ENCODE peak calls at places on chromosome X, in seven cellular contexts. Y is IMR-90, Q is H1, E is H9, B is mesendoderm, A is mesenchymal stem cell, R is trophoblast cell. G is an unnamed sample.

GRCh38 chrX:83529950-83530349 is 21.9 kb downstream of the POU3F4 start:
- DNase-seq in Y (no peak), Q (no peak), E (no peak), B (no peak), A (no peak), R (no peak), G (no peak)

GRCh38 chrX:24760601-24761000 is 66.9 kb downstream of the POLA1 start:
- DNase-seq in Y (peak), Q (no peak), E (no peak), B (peak), A (peak), R (no peak), G (no peak)

GRCh38 chrX:71543316-71543715 is 10.4 kb downstream of the OGT start:
- DNase-seq in Y (peak), Q (no peak), E (no peak), B (no peak), A (peak), R (peak), G (no peak)

GRCh38 chrX:101595739-101596419 is 21.9 kb downstream of the ARMCX6 start:
- DNase-seq in Y (peak), Q (no peak), E (peak), B (peak), A (peak), R (peak), G (peak)

GRCh38 chrX:40168183-40169015 is 70.6 kb upstream of the BCOR start:
- DNase-seq in Y (no peak), Q (peak), E (peak), B (peak), A (no peak), R (no peak), G (no peak)

GRCh38 chrX:40154229-40154852 is 56.6 kb upstream of the BCOR start:
- DNase-seq in Y (no peak), Q (peak), E (peak), B (peak), A (peak), R (no peak), G (no peak)

GRCh38 chrX:129540725-129541184 is 696 bp downstream of the OCRL start:
- DNase-seq in Y (no peak), Q (peak), E (peak), B (peak), A (no peak), R (no peak), G (no peak)

GRCh38 chrX:135973025-135973547 is 702 bp downstream of the MMGT1 start:
- DNase-seq in Y (peak), Q (no peak), E (no peak), B (no peak), A (peak), R (no peak), G (no peak)

GRCh38 chrX:71302461-71303213 is 1.1 kb downstream of the ITGB1BP2 start:
- DNase-seq in Y (peak), Q (no peak), E (no peak), B (no peak), A (no peak), R (no peak), G (no peak)

GRCh38 chrX:33970028-33970932 is 161.8 kb downstream of the FAM47A start:
- DNase-seq in Y (no peak), Q (no peak), E (no peak), B (no peak), A (no peak), R (no peak), G (no peak)

GRCh38 chrX:137747231-137747630 is 181.3 kb downstream of the ZIC3 start:
- DNase-seq in Y (no peak), Q (no peak), E (peak), B (peak), A (no peak), R (no peak), G (no peak)

GRCh38 chrX:115333446-115333845 is 43.9 kb downstream of the LUZP4 start:
- DNase-seq in Y (peak), Q (no peak), E (no peak), B (no peak), A (peak), R (no peak), G (no peak)

GRCh38 chrX:115339441-115340025 is 50.0 kb downstream of the LUZP4 start:
- DNase-seq in Y (peak), Q (no peak), E (no peak), B (no peak), A (peak), R (peak), G (no peak)

GRCh38 chrX:115341421-115341820 is 51.9 kb downstream of the LUZP4 start:
- DNase-seq in Y (no peak), Q (no peak), E (no peak), B (no peak), A (no peak), R (no peak), G (no peak)

GRCh38 chrX:115332832-115333231 is 43.3 kb downstream of the LUZP4 start:
- DNase-seq in Y (no peak), Q (no peak), E (no peak), B (no peak), A (peak), R (no peak), G (no peak)

DNA sequence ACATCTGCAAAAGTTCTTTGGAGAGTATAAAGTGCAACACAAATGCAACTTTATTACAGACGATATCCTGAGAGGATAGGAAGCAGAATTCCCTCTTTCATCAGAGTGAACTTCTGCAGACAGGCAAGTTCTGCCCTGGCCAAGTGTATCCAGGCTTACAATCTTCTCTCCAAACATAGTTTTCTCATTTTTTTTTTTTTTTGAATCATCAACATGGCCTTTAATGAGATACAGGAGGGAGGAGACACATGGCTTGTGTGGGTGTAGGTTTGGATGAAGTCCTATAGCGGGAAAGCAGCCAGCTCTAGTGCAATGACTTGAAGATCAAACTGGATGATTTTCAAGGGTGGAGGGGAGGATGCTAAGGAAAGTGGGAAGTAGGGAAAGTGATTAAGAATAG is 48.2 kb downstream of the LUZP4 start:
- DNase-seq in Y (peak), Q (no peak), E (no peak), B (no peak), A (no peak), R (no peak), G (no peak)
- H2BK5ac ChIP-seq in Y (no peak), Q (no peak), E (no peak), B (no peak), A (no peak), R (no peak), G (no peak)

DNA sequence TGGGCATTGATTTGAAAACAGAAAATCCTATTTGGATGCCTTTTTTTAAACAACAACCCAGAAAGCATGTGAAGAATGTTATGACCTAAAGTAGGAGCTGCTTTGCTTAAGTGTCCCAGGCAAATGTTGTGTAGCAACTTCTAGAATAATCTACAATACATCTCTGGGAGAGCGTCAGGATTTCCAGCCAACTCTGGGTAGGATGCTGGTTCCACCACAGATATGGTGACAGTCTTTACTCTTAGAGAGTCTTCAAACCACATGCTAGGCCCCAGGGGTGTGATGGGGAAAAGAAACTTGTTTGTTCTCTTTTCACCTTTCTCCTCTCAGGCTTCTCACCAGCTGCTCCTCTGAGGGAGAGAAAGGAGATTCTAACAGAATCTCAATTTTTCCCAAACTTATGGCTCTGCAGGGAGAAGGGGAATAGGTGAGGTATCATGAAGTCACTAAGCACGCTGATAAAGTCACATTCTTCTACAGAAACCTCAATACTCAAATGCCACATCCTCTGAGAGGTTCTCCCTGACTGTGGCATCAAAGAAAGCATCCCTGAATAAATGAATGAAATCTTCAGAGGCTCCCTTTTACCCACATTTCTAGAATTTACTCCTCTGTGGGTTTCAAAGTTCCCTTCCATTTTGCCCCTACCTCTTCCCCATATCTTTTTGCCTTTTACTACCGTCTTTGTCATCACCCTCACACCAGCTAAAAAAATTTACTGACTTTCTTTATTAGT is 171.6 kb upstream of the RAI2 start:
- DNase-seq in Y (no peak), Q (no peak), E (no peak), B (no peak), A (no peak), R (peak), G (no peak)
- H2BK5ac ChIP-seq in Y (no peak), Q (no peak), E (no peak), B (no peak), A (no peak), R (no peak), G (no peak)

DNA sequence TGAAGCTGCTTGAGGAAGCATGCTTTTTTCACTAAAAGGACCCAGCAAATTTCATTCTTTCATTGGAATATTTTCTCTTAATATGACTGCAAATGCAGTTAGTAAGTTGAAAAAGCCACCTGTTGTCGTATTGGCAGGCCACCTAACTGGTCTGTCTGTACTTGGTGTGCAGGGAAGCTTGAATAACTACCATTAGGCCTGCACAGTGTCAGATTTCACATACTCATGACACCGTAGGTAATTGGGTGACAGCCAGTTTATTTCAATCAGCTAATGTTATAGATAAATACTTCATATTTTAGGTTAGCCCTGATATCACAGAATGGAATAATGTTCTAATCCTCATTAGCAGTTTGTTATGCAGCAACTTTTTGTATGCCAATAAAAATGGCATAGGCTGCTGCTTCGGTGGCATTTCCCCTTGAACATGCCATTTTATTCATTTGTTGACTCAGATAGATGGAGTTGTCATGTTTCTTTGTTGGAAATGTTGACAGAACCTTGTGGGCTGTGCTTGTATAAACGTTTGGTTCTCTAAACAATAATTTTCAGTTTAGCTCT is 173.7 kb downstream of the RPA4 start:
- DNase-seq in Y (no peak), Q (no peak), E (no peak), B (no peak), A (no peak), R (no peak), G (no peak)
- H2BK5ac ChIP-seq in Y (no peak), Q (no peak), E (no peak), B (no peak), A (no peak), R (no peak), G (no peak)

GRCh38 chrX:17788439-17788838 is 51.1 kb downstream of the SCML1 start:
- DNase-seq in Y (peak), Q (peak), E (peak), B (peak), A (peak), R (no peak), G (peak)
- H2BK5ac ChIP-seq in Y (no peak), Q (no peak), E (no peak), B (no peak), A (no peak), R (no peak), G (no peak)

GRCh38 chrX:42944381-42944998 is 166.5 kb upstream of the PPP1R2C start:
- DNase-seq in Y (no peak), Q (no peak), E (no peak), B (peak), A (no peak), R (no peak), G (no peak)

GRCh38 chrX:42948723-42949122 is 170.8 kb upstream of the PPP1R2C start:
- DNase-seq in Y (no peak), Q (no peak), E (no peak), B (peak), A (no peak), R (no peak), G (no peak)

GRCh38 chrX:42941671-42942070 is 163.7 kb upstream of the PPP1R2C start:
- DNase-seq in Y (no peak), Q (no peak), E (no peak), B (no peak), A (no peak), R (no peak), G (no peak)

GRCh38 chrX:42946544-42947223 is 168.7 kb upstream of the PPP1R2C start:
- DNase-seq in Y (no peak), Q (no peak), E (no peak), B (no peak), A (no peak), R (no peak), G (no peak)

GRCh38 chrX:42943051-42943450 is 165.1 kb upstream of the PPP1R2C start:
- DNase-seq in Y (no peak), Q (no peak), E (no peak), B (no peak), A (no peak), R (no peak), G (no peak)
- H2BK5ac ChIP-seq in Y (no peak), Q (no peak), E (no peak), B (no peak), A (no peak), R (no peak), G (no peak)

GRCh38 chrX:107135076-107135964 is 16.7 kb upstream of the RBM41 start:
- DNase-seq in Y (peak), Q (no peak), E (no peak), B (no peak), A (peak), R (no peak), G (no peak)
- H2BK5ac ChIP-seq in Y (no peak), Q (no peak), E (no peak), B (no peak), A (no peak), R (no peak), G (no peak)

GRCh38 chrX:12820737-12821136 is 29.5 kb downstream of the PRPS2 start:
- DNase-seq in Y (no peak), Q (no peak), E (no peak), B (no peak), A (no peak), R (no peak), G (no peak)

GRCh38 chrX:12824944-12825343 is 33.7 kb downstream of the PRPS2 start:
- DNase-seq in Y (no peak), Q (no peak), E (no peak), B (peak), A (no peak), R (no peak), G (no peak)

GRCh38 chrX:12825801-12826200 is 34.6 kb downstream of the PRPS2 start:
- DNase-seq in Y (peak), Q (no peak), E (no peak), B (peak), A (peak), R (peak), G (no peak)
- H2BK5ac ChIP-seq in Y (no peak), Q (no peak), E (no peak), B (no peak), A (no peak), R (no peak), G (no peak)

GRCh38 chrX:107025538-107025937 is 25.5 kb upstream of the MORC4 start:
- DNase-seq in Y (peak), Q (no peak), E (no peak), B (peak), A (peak), R (no peak), G (peak)

DNA sequence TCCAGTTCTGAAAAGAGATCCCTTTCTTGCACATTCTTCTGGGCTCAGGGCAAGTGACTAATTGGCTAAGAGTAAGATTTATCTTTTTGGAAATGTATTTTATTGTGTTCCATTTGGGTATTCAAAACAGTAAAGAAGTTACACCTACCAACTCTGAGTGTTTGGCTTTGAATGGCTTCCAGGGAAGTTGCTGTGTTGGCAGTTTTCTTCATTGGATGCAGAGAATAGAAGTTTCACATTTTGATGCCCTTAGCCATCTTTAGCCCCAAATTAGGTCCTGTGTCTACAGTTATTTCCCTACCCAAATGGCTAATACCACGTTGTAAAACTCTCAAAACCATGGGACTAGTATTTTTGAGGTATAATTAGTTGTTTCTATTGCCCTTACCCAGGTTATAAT is 29.7 kb upstream of the MORC4 start:
- DNase-seq in Y (no peak), Q (no peak), E (no peak), B (no peak), A (no peak), R (no peak), G (no peak)
- H2BK5ac ChIP-seq in Y (no peak), Q (no peak), E (no peak), B (no peak), A (no peak), R (no peak), G (no peak)

DNA sequence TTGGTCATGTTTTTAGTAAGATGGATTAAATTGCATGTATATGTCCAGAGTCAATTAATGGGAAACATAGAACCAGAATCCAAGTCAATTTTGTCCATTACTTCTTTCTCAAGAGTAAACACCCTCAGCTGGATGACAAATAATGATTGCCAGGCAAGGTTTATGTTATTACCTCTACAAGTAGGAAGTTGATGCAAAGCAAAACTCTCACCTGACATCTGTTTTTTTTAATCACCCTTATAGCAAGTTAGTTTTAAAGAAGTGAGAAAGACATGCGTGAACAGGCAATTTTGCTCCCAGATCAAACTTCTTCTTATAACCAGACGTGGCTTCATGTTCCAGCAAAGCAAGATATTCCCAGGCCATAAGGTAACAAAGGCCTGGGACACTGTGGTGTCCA is 348.5 kb upstream of the FTHL17 start:
- DNase-seq in Y (no peak), Q (no peak), E (no peak), B (no peak), A (no peak), R (no peak), G (no peak)
- H2BK5ac ChIP-seq in Y (no peak), Q (no peak), E (no peak), B (no peak), A (no peak), R (no peak), G (no peak)